ENCODE peak calls at places on chromosome 1, in six cellular contexts. I is WTC11, A is A549, L is H1, Z is HepG2, M is K562. S is an unnamed sample.
A peak's percentile ranks its signal among the peaks of the same experiment; 100 is the strongest.

GRCh38 chr1:205069371-205070125 is 14.7 kb downstream of the TMEM81 start:
- DNase-seq in Z (no peak), M (no peak), A (no peak), L (no peak), I (no peak), S (no peak)

GRCh38 chr1:220274122-220274855 is 2.0 kb upstream of the RAB3GAP2 start:
- DNase-seq in I (no peak), L (no peak), M (no peak), A (no peak), Z (no peak), S (no peak)

GRCh38 chr1:103125219-103125618 is 16.9 kb upstream of the COL11A1 start:
- DNase-seq in A (no peak), M (no peak), L (no peak), I (no peak), Z (no peak), S (no peak)

GRCh38 chr1:92752719-92753118 is 32.2 kb downstream of the EVI5 start:
- DNase-seq in M (no peak), L (no peak), I (no peak), Z (no peak), A (no peak), S (no peak)

GRCh38 chr1:162397039-162397448 is 14.9 kb downstream of the SH2D1B start:
- DNase-seq in L (peak; percentile 14), M (peak; percentile 53), I (no peak), A (no peak), Z (no peak), S (no peak)

GRCh38 chr1:206551296-206551984 is 44.1 kb downstream of the RASSF5 start:
- DNase-seq in I (no peak), A (no peak), Z (no peak), L (no peak), M (peak; percentile 61), S (no peak)

GRCh38 chr1:59354754-59355337 is 58.0 kb downstream of the FGGY start:
- DNase-seq in L (no peak), I (no peak), A (no peak), M (no peak), Z (no peak), S (no peak)

GRCh38 chr1:153619171-153619570 is 3.0 kb upstream of the S100A14 start:
- DNase-seq in Z (no peak), A (no peak), M (no peak), I (no peak), L (no peak), S (no peak)

GRCh38 chr1:32971576-32971975 is 7.0 kb upstream of the RNF19B start:
- DNase-seq in M (no peak), L (no peak), A (no peak), I (no peak), Z (no peak), S (no peak)

GRCh38 chr1:212971312-212971711 is 21.0 kb downstream of the VASH2 start:
- DNase-seq in M (no peak), I (no peak), L (no peak), Z (no peak), A (no peak), S (no peak)

GRCh38 chr1:33895396-33895795 is 31.5 kb downstream of the HMGB4 start:
- DNase-seq in L (no peak), I (no peak), Z (no peak), A (no peak), M (no peak), S (no peak)

GRCh38 chr1:87556326-87556725 is 227.6 kb downstream of the LMO4 start:
- DNase-seq in A (no peak), L (no peak), M (no peak), I (no peak), Z (no peak), S (no peak)

GRCh38 chr1:162233066-162233465 is 143.6 kb downstream of the SPATA46 start:
- DNase-seq in Z (peak; percentile 16), A (no peak), L (no peak), I (no peak), M (no peak), S (no peak)

GRCh38 chr1:202143768-202144509 is 598 bp downstream of the ARL8A start:
- DNase-seq in A (peak; percentile 35), Z (no peak), L (peak; percentile 76), I (peak; percentile 57), M (peak; percentile 78), S (peak; percentile 30)

GRCh38 chr1:36769886-36770830 is 264.2 kb downstream of the GRIK3 start:
- DNase-seq in A (no peak), Z (no peak), M (no peak), L (no peak), I (no peak), S (no peak)

GRCh38 chr1:75985827-75986226 is 53.6 kb upstream of the ASB17 start:
- DNase-seq in Z (no peak), I (no peak), A (peak; percentile 15), M (no peak), L (no peak), S (no peak)

GRCh38 chr1:182229907-182230522 is 161.6 kb downstream of the GLUL start:
- DNase-seq in I (no peak), A (no peak), M (no peak), L (no peak), Z (no peak), S (no peak)

GRCh38 chr1:46983825-46984586 is 39.5 kb upstream of the CYP4X1 start:
- DNase-seq in I (no peak), L (no peak), M (no peak), Z (no peak), A (no peak), S (no peak)

GRCh38 chr1:46983416-46983815 is 40.1 kb upstream of the CYP4X1 start:
- DNase-seq in I (peak; percentile 43), M (no peak), Z (no peak), L (no peak), A (no peak), S (no peak)
- TF ChIP-seq JUN in I (no peak), M (no peak), Z (no peak), L (no peak), A (no peak), S (no peak)

DNA sequence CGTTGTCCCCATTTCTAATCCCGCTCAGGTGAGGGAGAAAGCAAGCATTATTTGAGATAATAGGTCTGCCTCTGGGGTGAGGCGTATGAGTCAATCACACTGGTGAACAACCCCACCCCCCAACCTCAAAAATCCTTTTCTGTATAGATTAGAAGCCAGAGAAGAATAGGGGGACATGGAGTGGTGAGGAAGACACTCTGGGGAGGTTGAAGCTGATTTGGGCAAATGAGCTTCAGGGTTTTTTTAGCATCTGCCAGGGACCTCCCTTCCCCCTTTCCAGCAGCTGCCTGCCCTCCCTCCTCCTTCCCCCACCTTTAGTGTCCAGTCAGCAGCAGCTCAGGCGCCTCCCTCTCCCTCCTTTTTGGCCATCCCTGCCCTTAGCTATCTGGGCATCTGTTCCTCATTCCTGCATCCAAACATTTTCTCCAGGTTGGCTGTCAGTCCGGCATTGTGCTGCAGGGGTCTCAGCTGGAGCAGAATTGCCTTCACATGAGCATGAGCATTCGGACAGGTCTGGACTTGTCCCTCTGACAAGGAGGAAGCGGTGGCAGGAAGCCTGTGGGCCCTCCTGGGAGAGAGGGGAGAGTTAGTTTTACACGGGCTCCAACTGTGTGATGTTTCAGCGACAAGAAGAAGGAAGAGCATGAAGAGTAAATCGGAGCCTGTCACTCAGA is 30.8 kb upstream of the PTGFRN start:
- DNase-seq in L (peak; percentile 54), I (peak; percentile 32), A (no peak), Z (no peak), M (peak; percentile 48), S (peak; percentile 72)
- TF ChIP-seq JUN in L (no peak), I (no peak), A (no peak), Z (no peak), M (no peak), S (no peak)

GRCh38 chr1:42524330-42524729 is 61.2 kb downstream of the CCDC30 start:
- DNase-seq in A (no peak), I (no peak), M (no peak), Z (no peak), L (no peak), S (no peak)
- TF ChIP-seq JUN in A (no peak), I (no peak), M (no peak), Z (no peak), L (no peak), S (no peak)

GRCh38 chr1:56171670-56172069 is 407.7 kb downstream of the PLPP3 start:
- DNase-seq in M (no peak), Z (no peak), A (no peak), I (no peak), L (no peak), S (no peak)

GRCh38 chr1:56169856-56170255 is 409.5 kb downstream of the PLPP3 start:
- DNase-seq in L (no peak), I (no peak), M (no peak), A (no peak), Z (no peak), S (no peak)

GRCh38 chr1:56168176-56168575 is 411.2 kb downstream of the PLPP3 start:
- DNase-seq in Z (no peak), I (no peak), M (no peak), A (no peak), L (no peak), S (no peak)

GRCh38 chr1:56170784-56171320 is 408.5 kb downstream of the PLPP3 start:
- DNase-seq in I (no peak), L (no peak), Z (no peak), M (no peak), A (no peak), S (no peak)

DNA sequence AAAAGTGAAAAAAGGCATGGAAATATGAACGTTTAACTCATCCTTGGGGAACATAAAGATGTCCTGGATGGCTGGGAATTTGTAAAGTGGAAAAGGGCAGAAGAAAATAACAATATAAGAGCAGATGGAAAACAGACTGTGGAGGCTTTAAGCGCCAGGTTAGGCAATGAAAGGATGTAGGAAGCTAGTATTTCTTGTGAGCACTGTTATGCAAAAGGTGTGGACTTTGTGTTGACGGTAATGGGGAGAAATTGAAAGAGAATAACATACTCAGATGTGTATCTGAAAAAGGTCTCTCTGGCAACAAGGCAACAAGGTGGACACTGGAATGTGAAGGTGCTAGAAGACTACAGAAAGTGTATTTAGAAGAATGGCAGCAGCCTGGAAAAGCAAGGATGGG is 411.8 kb downstream of the PLPP3 start:
- DNase-seq in L (no peak), I (no peak), A (no peak), M (no peak), Z (no peak), S (no peak)
- TF ChIP-seq JUN in L (no peak), I (no peak), A (no peak), M (no peak), Z (no peak), S (no peak)

GRCh38 chr1:9633493-9633892 is 18.0 kb upstream of the PIK3CD start:
- DNase-seq in L (no peak), M (no peak), I (no peak), Z (no peak), A (no peak), S (no peak)
- TF ChIP-seq JUN in L (no peak), M (no peak), I (no peak), Z (no peak), A (no peak), S (no peak)

DNA sequence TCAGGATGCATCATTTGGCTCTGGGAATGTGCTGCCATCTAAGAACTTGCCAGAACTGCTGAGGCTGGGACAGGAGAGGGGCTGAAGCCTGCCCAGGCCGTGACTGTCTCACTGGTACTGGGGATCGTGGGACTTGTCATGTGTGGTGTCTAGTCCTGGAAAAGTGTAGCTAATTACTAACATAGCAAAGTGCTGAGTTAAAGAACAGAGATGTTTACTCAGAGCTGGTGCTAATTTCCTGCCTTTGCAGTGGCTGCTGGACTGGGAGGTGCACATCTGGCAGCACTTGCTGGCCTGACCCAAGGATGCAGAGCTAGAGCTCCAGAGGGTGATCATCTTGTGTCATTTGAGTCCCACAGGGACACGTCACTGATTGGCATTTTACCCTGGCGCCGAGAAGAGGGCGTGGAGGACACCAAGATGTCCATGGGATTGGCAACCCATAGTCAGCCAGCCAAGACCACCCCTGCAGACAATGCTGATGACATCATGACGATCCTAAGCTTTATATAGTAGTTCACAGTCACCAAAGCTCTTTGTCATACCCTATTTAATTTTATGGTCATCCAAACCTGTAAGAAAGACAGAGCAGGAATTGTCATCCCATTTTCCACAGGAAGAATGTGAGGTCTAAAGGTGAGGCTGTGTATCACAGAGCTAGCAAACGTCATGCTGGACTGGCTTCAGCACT is 110.1 kb upstream of the SLC44A3 start:
- DNase-seq in L (no peak), M (no peak), A (no peak), Z (no peak), I (no peak), S (no peak)
- TF ChIP-seq JUN in L (no peak), M (no peak), A (no peak), Z (no peak), I (no peak), S (no peak)

S was measured in endothelial cell of umbilical vein.